ENCODE peak calls at places on chromosomes 3 and 15, in six cellular contexts. A, H, T, V, X and K are unnamed samples.
A peak's percentile ranks its signal among the peaks of the same experiment; 100 is the strongest.

GRCh38 chr3:185402561-185402960 is 39.6 kb downstream of the MAP3K13 start:
- DNase-seq in A (no peak), H (no peak), T (no peak), V (no peak), X (no peak), K (no peak)

GRCh38 chr3:111616417-111617105 is 21.4 kb upstream of the ZBED2 start:
- DNase-seq in A (no peak), H (no peak), T (no peak), V (no peak), X (peak; percentile 3), K (no peak)

GRCh38 chr3:186790261-186790981 is 7.0 kb downstream of the EIF4A2 start:
- DNase-seq in A (no peak), H (no peak), T (peak; percentile 40), V (no peak), X (peak; percentile 26), K (peak; percentile 50)

GRCh38 chr3:173411288-173412064 is 13.9 kb downstream of the NLGN1 start:
- DNase-seq in A (no peak), H (no peak), T (peak; percentile 37), V (peak; percentile 32), X (peak; percentile 9), K (peak; percentile 80)

GRCh38 chr15:80569656-80570055 is 125.5 kb upstream of the ABHD17C start:
- DNase-seq in A (no peak), H (no peak), T (no peak), V (no peak), X (no peak), K (no peak)

GRCh38 chr3:53238051-53238850 is 17.6 kb downstream of the TKT start:
- DNase-seq in A (no peak), H (no peak), T (no peak), V (peak; percentile 60), X (peak; percentile 80), K (peak; percentile 98)

GRCh38 chr3:66366747-66367146 is 134.1 kb downstream of the LRIG1 start:
- DNase-seq in A (no peak), H (no peak), T (peak; percentile 49), V (no peak), X (no peak), K (no peak)

GRCh38 chr15:69794643-69795461 is 302.9 kb downstream of the TLE3 start:
- DNase-seq in A (no peak), H (no peak), T (peak; percentile 69), V (peak; percentile 4), X (no peak), K (no peak)

GRCh38 chr3:107999215-107999775 is 91.5 kb downstream of the CD47 start:
- DNase-seq in A (no peak), H (no peak), T (peak; percentile 44), V (no peak), X (no peak), K (no peak)

GRCh38 chr3:46112984-46113383 is 85.7 kb upstream of the XCR1 start:
- DNase-seq in A (no peak), H (no peak), T (no peak), V (no peak), X (no peak), K (no peak)

GRCh38 chr15:59741274-59741906 is 52.3 kb upstream of the BNIP2 start:
- DNase-seq in A (peak; percentile 8), H (no peak), T (peak; percentile 74), V (peak; percentile 15), X (peak; percentile 18), K (no peak)

GRCh38 chr3:11136871-11137626 is 17.2 kb upstream of the HRH1 start:
- DNase-seq in A (peak; percentile 82), H (no peak), T (peak; percentile 55), V (peak; percentile 100), X (peak; percentile 40), K (peak; percentile 75)

GRCh38 chr15:39597336-39597735 is 16.5 kb downstream of the THBS1 start:
- DNase-seq in A (no peak), H (no peak), T (no peak), V (no peak), X (no peak), K (no peak)

GRCh38 chr3:47512416-47513124 is 942 bp downstream of the ELP6 start:
- DNase-seq in A (peak; percentile 35), H (no peak), T (peak; percentile 45), V (no peak), X (no peak), K (peak; percentile 56)

GRCh38 chr3:61530355-61530754 is 31.0 kb upstream of the PTPRG start:
- DNase-seq in A (peak; percentile 4), H (no peak), T (peak; percentile 85), V (peak; percentile 49), X (peak; percentile 59), K (peak; percentile 51)

GRCh38 chr15:67383903-67384302 is 129.3 kb downstream of the IQCH start:
- DNase-seq in A (no peak), H (no peak), T (no peak), V (no peak), X (no peak), K (no peak)

GRCh38 chr15:99014803-99015676 is 7.4 kb upstream of the PGPEP1L start:
- DNase-seq in A (peak; percentile 57), H (peak; percentile 85), T (peak; percentile 88), V (peak; percentile 36), X (peak; percentile 28), K (peak; percentile 41)

GRCh38 chr3:178289544-178290160 is 246.6 kb upstream of the KCNMB2 start:
- DNase-seq in A (no peak), H (no peak), T (no peak), V (no peak), X (no peak), K (no peak)

GRCh38 chr3:115110830-115111229 is 36.3 kb downstream of the ZBTB20 start:
- DNase-seq in A (no peak), H (no peak), T (no peak), V (no peak), X (no peak), K (no peak)

GRCh38 chr3:152395764-152396163 is 127.0 kb downstream of the MBNL1 start:
- DNase-seq in A (no peak), H (no peak), T (peak; percentile 29), V (no peak), X (no peak), K (no peak)

GRCh38 chr3:194888916-194889315 is 203.2 kb downstream of the FAM43A start:
- DNase-seq in A (no peak), H (peak; percentile 17), T (no peak), V (no peak), X (no peak), K (no peak)

GRCh38 chr3:59426851-59427565 is 377.2 kb upstream of the CFAP20DC start:
- DNase-seq in A (no peak), H (no peak), T (no peak), V (no peak), X (no peak), K (no peak)

GRCh38 chr15:45588199-45588910 is 1.2 kb downstream of the BLOC1S6 start:
- DNase-seq in A (no peak), H (no peak), T (no peak), V (no peak), X (peak; percentile 16), K (peak; percentile 43)

GRCh38 chr15:32701863-32702262 is 15.9 kb upstream of the GREM1 start:
- DNase-seq in A (no peak), H (no peak), T (no peak), V (no peak), X (no peak), K (no peak)

GRCh38 chr3:177973241-177973840 is 562.9 kb upstream of the KCNMB2 start:
- DNase-seq in A (no peak), H (no peak), T (no peak), V (no peak), X (no peak), K (no peak)

GRCh38 chr3:27939940-27940339 is 217.8 kb upstream of the EOMES start:
- DNase-seq in A (no peak), H (no peak), T (peak; percentile 63), V (no peak), X (peak; percentile 12), K (no peak)

GRCh38 chr3:147089286-147089685 is 317.1 kb downstream of the ZIC4 start:
- DNase-seq in A (no peak), H (no peak), T (no peak), V (no peak), X (no peak), K (no peak)

GRCh38 chr3:51559266-51559907 is 20.9 kb downstream of the RAD54L2 start:
- DNase-seq in A (no peak), H (no peak), T (no peak), V (no peak), X (no peak), K (no peak)

GRCh38 chr3:51384145-51384729 is 854 bp upstream of the MANF start:
- DNase-seq in A (peak; percentile 30), H (peak; percentile 62), T (peak; percentile 43), V (no peak), X (no peak), K (peak; percentile 46)

GRCh38 chr3:127041264-127041820 is 58.4 kb downstream of the PLXNA1 start:
- DNase-seq in A (no peak), H (no peak), T (no peak), V (no peak), X (no peak), K (no peak)

GRCh38 chr3:71520186-71521020 is 63.1 kb downstream of the FOXP1 start:
- DNase-seq in A (no peak), H (no peak), T (no peak), V (no peak), X (no peak), K (no peak)

DNA sequence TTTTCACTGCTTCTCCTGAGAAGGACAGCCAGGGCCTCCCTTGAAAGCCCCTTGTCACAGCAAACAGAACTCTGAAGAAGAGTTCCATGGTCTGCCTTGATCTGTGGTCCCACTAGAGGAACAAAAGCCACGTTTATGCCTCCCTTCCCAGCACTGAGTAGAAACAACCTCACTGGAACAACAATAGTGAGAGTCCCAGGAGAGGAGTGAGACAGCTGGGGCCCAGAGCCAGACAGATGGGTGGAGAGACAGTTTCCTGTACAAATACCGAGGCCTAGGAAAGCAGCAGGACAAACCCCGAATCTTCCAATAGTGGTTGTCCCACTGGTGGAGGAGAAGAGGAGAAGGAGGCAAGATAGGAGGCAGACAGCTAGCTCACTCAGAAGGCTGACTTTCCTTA is 106.1 kb downstream of the WDR76 start:
- DNase-seq in A (no peak), H (no peak), T (no peak), V (no peak), X (no peak), K (peak; percentile 42)
- H3K4me2 ChIP-seq in A (no peak overlapping the region), H (no peak overlapping the region), T (no peak overlapping the region), V (no peak overlapping the region), X (no peak overlapping the region), K (no peak overlapping the region)

DNA sequence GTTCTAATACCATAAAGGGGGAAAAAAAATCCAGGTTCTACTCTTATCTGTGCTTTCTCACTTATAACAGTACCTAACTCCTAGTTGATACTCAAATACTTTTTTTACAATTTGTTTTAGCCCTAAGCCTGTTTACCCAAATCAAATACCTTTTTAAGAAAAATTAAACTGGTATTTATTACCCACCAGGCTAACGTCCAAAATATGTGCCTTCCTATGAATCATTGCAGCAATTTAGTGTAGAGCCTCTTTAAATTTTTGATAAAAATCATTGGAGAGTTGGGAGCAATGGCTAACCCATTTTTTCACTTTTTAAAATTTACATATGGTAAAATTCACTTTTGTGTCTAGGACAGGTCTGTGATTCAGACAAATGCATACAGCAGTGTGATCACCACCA is 27.9 kb downstream of the FILIP1L start:
- DNase-seq in A (no peak), H (no peak), T (no peak), V (no peak), X (no peak), K (no peak)
- TF ChIP-seq POLR2AphosphoS5 in A (no peak), H (no peak), T (no peak), V (no peak), X (no peak), K (no peak)

GRCh38 chr3:128993461-128994172 is at the start of gene CFAP92:
- DNase-seq in A (peak; percentile 88), H (peak; percentile 96), T (peak; percentile 95), V (peak; percentile 23), X (no peak), K (no peak)
- H3K4me2 ChIP-seq in A (peak within 1 kb of the TSS; percentile 60), H (peak within 1 kb of the TSS; percentile 94), T (peak within 1 kb of the TSS; percentile 88), V (peak within 1 kb of the TSS; percentile 70), X (peak within 1 kb of the TSS; percentile 45), K (peak within 1 kb of the TSS; percentile 20)

GRCh38 chr3:182172534-182172933 is 460.8 kb downstream of the SOX2 start:
- DNase-seq in A (no peak), H (no peak), T (peak; percentile 53), V (no peak), X (no peak), K (no peak)
- TF ChIP-seq POLR2AphosphoS5 in A (no peak), H (no peak), T (no peak), V (no peak), X (no peak), K (no peak)